ENCODE peak calls at places on chromosomes 4 and X, in four cellular contexts. One of them, this sample, is unnamed.

GRCh38 chr4:20474119-20474518 is 222.4 kb downstream of the SLIT2 start:
- DNase-seq in endothelial cell of umbilical vein: peak
- DNase-seq in heart right ventricle: no peak
- DNase-seq in esophagus squamous epithelium: no peak
- DNase-seq in this sample: no peak

GRCh38 chr4:122329876-122330595 is 48.8 kb upstream of the ADAD1 start:
- DNase-seq in endothelial cell of umbilical vein: no peak
- DNase-seq in heart right ventricle: no peak
- DNase-seq in esophagus squamous epithelium: no peak
- DNase-seq in this sample: no peak

GRCh38 chrX:130395341-130395740 is 6.4 kb upstream of the RBMX2 start:
- DNase-seq in endothelial cell of umbilical vein: no peak
- DNase-seq in heart right ventricle: no peak
- DNase-seq in esophagus squamous epithelium: no peak
- DNase-seq in this sample: no peak

GRCh38 chr4:82519776-82520175 is 42.0 kb downstream of the TMEM150C start:
- DNase-seq in endothelial cell of umbilical vein: peak
- DNase-seq in heart right ventricle: no peak
- DNase-seq in esophagus squamous epithelium: no peak
- DNase-seq in this sample: no peak

GRCh38 chr4:7766661-7767345 is 172.9 kb downstream of the AFAP1 start:
- DNase-seq in endothelial cell of umbilical vein: peak
- DNase-seq in heart right ventricle: peak
- DNase-seq in esophagus squamous epithelium: no peak
- DNase-seq in this sample: no peak

GRCh38 chrX:71439898-71440297 is 73.7 kb downstream of the TAF1 start:
- DNase-seq in endothelial cell of umbilical vein: no peak
- DNase-seq in heart right ventricle: no peak
- DNase-seq in esophagus squamous epithelium: no peak
- DNase-seq in this sample: no peak

GRCh38 chrX:27890611-27891010 is 82.8 kb downstream of the MAGEB10 start:
- DNase-seq in endothelial cell of umbilical vein: peak
- DNase-seq in heart right ventricle: no peak
- DNase-seq in esophagus squamous epithelium: no peak
- DNase-seq in this sample: no peak

GRCh38 chr4:108135549-108136209 is 33.1 kb downstream of the LEF1 start:
- DNase-seq in endothelial cell of umbilical vein: no peak
- DNase-seq in heart right ventricle: no peak
- DNase-seq in esophagus squamous epithelium: no peak
- DNase-seq in this sample: no peak

GRCh38 chr4:79225360-79225759 is 100.5 kb downstream of the NAA11 start:
- DNase-seq in endothelial cell of umbilical vein: no peak
- DNase-seq in heart right ventricle: no peak
- DNase-seq in esophagus squamous epithelium: no peak
- DNase-seq in this sample: no peak

GRCh38 chr4:120043828-120044227 is 22.8 kb downstream of the MAD2L1 start:
- DNase-seq in endothelial cell of umbilical vein: no peak
- DNase-seq in heart right ventricle: no peak
- DNase-seq in esophagus squamous epithelium: no peak
- DNase-seq in this sample: no peak

GRCh38 chr4:64564126-64564525 is 154.9 kb upstream of the TECRL start:
- DNase-seq in endothelial cell of umbilical vein: peak
- DNase-seq in heart right ventricle: no peak
- DNase-seq in esophagus squamous epithelium: no peak
- DNase-seq in this sample: no peak

GRCh38 chrX:81206471-81206870 is 4.6 kb downstream of the SH3BGRL start:
- DNase-seq in endothelial cell of umbilical vein: no peak
- DNase-seq in heart right ventricle: no peak
- DNase-seq in esophagus squamous epithelium: no peak
- DNase-seq in this sample: no peak

GRCh38 chr4:7051905-7052304 is 8.7 kb downstream of the TADA2B start:
- DNase-seq in endothelial cell of umbilical vein: no peak
- DNase-seq in heart right ventricle: no peak
- DNase-seq in esophagus squamous epithelium: no peak
- DNase-seq in this sample: no peak

GRCh38 chr4:52510939-52511583 is 148.0 kb downstream of the USP46 start:
- DNase-seq in endothelial cell of umbilical vein: no peak
- DNase-seq in heart right ventricle: no peak
- DNase-seq in esophagus squamous epithelium: no peak
- DNase-seq in this sample: no peak

GRCh38 chr4:19349416-19349815 is 902.3 kb upstream of the SLIT2 start:
- DNase-seq in endothelial cell of umbilical vein: no peak
- DNase-seq in heart right ventricle: no peak
- DNase-seq in esophagus squamous epithelium: no peak
- DNase-seq in this sample: no peak

GRCh38 chr4:15457401-15458201 is 12.1 kb upstream of the CC2D2A start:
- DNase-seq in endothelial cell of umbilical vein: peak
- DNase-seq in heart right ventricle: no peak
- DNase-seq in esophagus squamous epithelium: no peak
- DNase-seq in this sample: no peak

GRCh38 chrX:72392042-72392441 is 86.3 kb upstream of the CITED1 start:
- DNase-seq in endothelial cell of umbilical vein: no peak
- DNase-seq in heart right ventricle: no peak
- DNase-seq in esophagus squamous epithelium: no peak
- DNase-seq in this sample: no peak

GRCh38 chrX:48498374-48498809 is 10.4 kb upstream of the PORCN start:
- DNase-seq in endothelial cell of umbilical vein: peak
- DNase-seq in heart right ventricle: no peak
- DNase-seq in esophagus squamous epithelium: no peak
- DNase-seq in this sample: no peak

GRCh38 chr4:145278341-145279121 is 98.1 kb upstream of the OTUD4 start:
- DNase-seq in endothelial cell of umbilical vein: peak
- DNase-seq in heart right ventricle: no peak
- DNase-seq in esophagus squamous epithelium: no peak
- DNase-seq in this sample: no peak

GRCh38 chrX:1390621-1391369 is 1.1 kb downstream of the SLC25A6 start:
- DNase-seq in endothelial cell of umbilical vein: no peak
- DNase-seq in heart right ventricle: no peak
- DNase-seq in esophagus squamous epithelium: no peak
- DNase-seq in this sample: peak

GRCh38 chr4:112514079-112514448 is 1.9 kb downstream of the NEUROG2 start:
- DNase-seq in endothelial cell of umbilical vein: no peak
- DNase-seq in heart right ventricle: no peak
- DNase-seq in esophagus squamous epithelium: no peak
- DNase-seq in this sample: no peak

GRCh38 chrX:116204947-116205346 is 34.4 kb downstream of the AGTR2 start:
- DNase-seq in endothelial cell of umbilical vein: peak
- DNase-seq in heart right ventricle: no peak
- DNase-seq in esophagus squamous epithelium: no peak
- DNase-seq in this sample: no peak

GRCh38 chrX:104432321-104432720 is 133.7 kb upstream of the IL1RAPL2 start:
- DNase-seq in endothelial cell of umbilical vein: no peak
- DNase-seq in heart right ventricle: no peak
- DNase-seq in esophagus squamous epithelium: no peak
- DNase-seq in this sample: no peak

GRCh38 chrX:10025742-10026493 is 58.8 kb downstream of the CLDN34 start:
- DNase-seq in endothelial cell of umbilical vein: no peak
- DNase-seq in heart right ventricle: no peak
- DNase-seq in esophagus squamous epithelium: no peak
- DNase-seq in this sample: no peak

GRCh38 chr4:37802068-37802666 is 24.3 kb upstream of the PGM2 start:
- DNase-seq in endothelial cell of umbilical vein: peak
- DNase-seq in heart right ventricle: no peak
- DNase-seq in esophagus squamous epithelium: no peak
- DNase-seq in this sample: no peak

GRCh38 chrX:110321081-110321480 is 3.2 kb upstream of the AMMECR1 start:
- DNase-seq in endothelial cell of umbilical vein: no peak
- DNase-seq in heart right ventricle: no peak
- DNase-seq in esophagus squamous epithelium: no peak
- DNase-seq in this sample: no peak

GRCh38 chrX:11408783-11409182 is 115.6 kb downstream of the AMELX start:
- DNase-seq in endothelial cell of umbilical vein: no peak
- DNase-seq in heart right ventricle: no peak
- DNase-seq in esophagus squamous epithelium: no peak
- DNase-seq in this sample: no peak

GRCh38 chr4:150078996-150079581 is 844 bp downstream of the DCLK2 start:
- DNase-seq in endothelial cell of umbilical vein: no peak
- DNase-seq in heart right ventricle: peak
- DNase-seq in esophagus squamous epithelium: no peak
- DNase-seq in this sample: no peak

GRCh38 chrX:23742174-23742692 is 843 bp downstream of the ACOT9 start:
- DNase-seq in endothelial cell of umbilical vein: peak
- DNase-seq in heart right ventricle: peak
- DNase-seq in esophagus squamous epithelium: no peak
- DNase-seq in this sample: no peak

GRCh38 chrX:144293229-144293628 is 409.4 kb downstream of the UBE2NL start:
- DNase-seq in endothelial cell of umbilical vein: no peak
- DNase-seq in heart right ventricle: no peak
- DNase-seq in esophagus squamous epithelium: no peak
- DNase-seq in this sample: no peak

GRCh38 chr4:101019941-101020401 is 327.4 kb downstream of the PPP3CA start:
- DNase-seq in endothelial cell of umbilical vein: peak
- DNase-seq in heart right ventricle: no peak
- DNase-seq in esophagus squamous epithelium: no peak
- DNase-seq in this sample: no peak

GRCh38 chrX:134026732-134027311 is 41.4 kb upstream of the GPC3 start:
- DNase-seq in endothelial cell of umbilical vein: peak
- DNase-seq in heart right ventricle: no peak
- DNase-seq in esophagus squamous epithelium: no peak
- DNase-seq in this sample: no peak

GRCh38 chr4:99276454-99276853 is 14.3 kb downstream of the ADH1A start:
- DNase-seq in endothelial cell of umbilical vein: no peak
- DNase-seq in heart right ventricle: no peak
- DNase-seq in esophagus squamous epithelium: no peak
- DNase-seq in this sample: no peak

GRCh38 chr4:99275050-99275449 is 15.7 kb downstream of the ADH1A start:
- DNase-seq in endothelial cell of umbilical vein: no peak
- DNase-seq in heart right ventricle: no peak
- DNase-seq in esophagus squamous epithelium: no peak
- DNase-seq in this sample: no peak

GRCh38 chr4:99273704-99274103 is 17.1 kb downstream of the ADH1A start:
- DNase-seq in endothelial cell of umbilical vein: no peak
- DNase-seq in heart right ventricle: no peak
- DNase-seq in esophagus squamous epithelium: no peak
- DNase-seq in this sample: no peak
- H3K27ac ChIP-seq in endothelial cell of umbilical vein: no peak
- H3K27ac ChIP-seq in heart right ventricle: no peak
- H3K27ac ChIP-seq in esophagus squamous epithelium: no peak
- H3K27ac ChIP-seq in this sample: no peak

DNA sequence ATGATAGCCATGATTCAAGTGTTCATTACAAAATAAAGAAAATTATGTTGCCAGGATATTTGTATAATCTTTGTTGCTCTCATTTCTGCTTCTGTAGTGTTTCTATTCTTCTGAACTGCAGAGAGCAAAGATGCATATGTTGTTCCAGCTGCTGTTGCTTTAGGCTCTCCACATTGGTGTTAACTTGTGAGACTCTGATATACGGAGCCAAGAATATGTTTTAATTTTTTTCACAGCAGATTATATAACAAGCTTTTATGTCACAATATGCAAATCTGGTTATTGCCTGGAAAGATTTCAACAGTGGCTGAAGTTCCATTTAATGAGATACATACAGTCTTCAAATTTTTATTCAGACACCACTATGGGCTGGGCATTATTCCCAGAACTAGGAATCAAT is 655.0 kb downstream of the GRXCR1 start:
- DNase-seq in endothelial cell of umbilical vein: no peak
- DNase-seq in heart right ventricle: no peak
- DNase-seq in esophagus squamous epithelium: no peak
- DNase-seq in this sample: no peak
- H3K27ac ChIP-seq in endothelial cell of umbilical vein: no peak
- H3K27ac ChIP-seq in heart right ventricle: no peak
- H3K27ac ChIP-seq in esophagus squamous epithelium: no peak
- H3K27ac ChIP-seq in this sample: no peak

GRCh38 chr4:1082215-1083182 is 30.9 kb downstream of the RNF212 start:
- DNase-seq in endothelial cell of umbilical vein: peak
- DNase-seq in heart right ventricle: peak
- DNase-seq in esophagus squamous epithelium: no peak
- DNase-seq in this sample: no peak

GRCh38 chr4:1081689-1082040 is 31.7 kb downstream of the RNF212 start:
- DNase-seq in endothelial cell of umbilical vein: no peak
- DNase-seq in heart right ventricle: no peak
- DNase-seq in esophagus squamous epithelium: no peak
- DNase-seq in this sample: no peak

GRCh38 chr4:1080432-1080831 is 32.9 kb downstream of the RNF212 start:
- DNase-seq in endothelial cell of umbilical vein: no peak
- DNase-seq in heart right ventricle: no peak
- DNase-seq in esophagus squamous epithelium: no peak
- DNase-seq in this sample: no peak

GRCh38 chr4:1079711-1080265 is 33.6 kb downstream of the RNF212 start:
- DNase-seq in endothelial cell of umbilical vein: no peak
- DNase-seq in heart right ventricle: no peak
- DNase-seq in esophagus squamous epithelium: no peak
- DNase-seq in this sample: no peak

DNA sequence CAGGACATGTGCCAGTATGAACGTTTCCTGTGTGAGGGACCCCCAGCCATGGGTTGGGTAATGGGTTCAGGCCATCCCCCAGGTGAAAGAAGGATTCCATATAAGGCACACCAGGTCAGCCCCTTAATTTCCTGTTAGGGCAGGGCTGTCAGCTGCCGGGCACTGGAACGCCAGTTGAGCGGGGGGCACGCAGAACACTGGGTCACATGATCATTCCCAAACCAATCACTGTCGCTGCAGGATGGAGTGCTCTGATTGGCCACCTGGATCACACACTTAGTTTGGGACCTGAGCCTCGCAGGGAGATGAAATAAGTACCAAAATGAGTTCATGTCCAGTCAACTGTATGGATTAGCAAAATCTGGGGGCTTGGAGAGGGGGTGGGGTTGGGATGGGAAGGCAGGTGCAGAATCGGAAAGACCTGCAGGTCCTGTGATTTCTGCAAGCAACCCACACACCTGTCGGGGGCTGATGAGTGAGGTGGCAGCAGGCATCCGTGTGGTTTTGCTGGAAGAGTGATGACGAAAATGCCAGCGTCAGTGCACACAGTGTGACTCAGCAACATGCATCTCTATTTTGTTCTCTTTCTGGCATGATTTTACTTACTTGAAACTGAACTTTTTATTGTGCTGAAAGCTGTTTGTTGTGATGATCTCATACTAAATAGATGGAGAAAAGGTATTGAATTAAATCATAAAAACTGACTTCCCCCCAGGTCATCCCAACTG is 32.2 kb downstream of the RNF212 start:
- DNase-seq in endothelial cell of umbilical vein: no peak
- DNase-seq in heart right ventricle: no peak
- DNase-seq in esophagus squamous epithelium: no peak
- DNase-seq in this sample: no peak
- H3K27ac ChIP-seq in endothelial cell of umbilical vein: no peak
- H3K27ac ChIP-seq in heart right ventricle: no peak
- H3K27ac ChIP-seq in esophagus squamous epithelium: no peak
- H3K27ac ChIP-seq in this sample: no peak

GRCh38 chr4:186146443-186146842 is 41.9 kb downstream of the FAM149A start:
- DNase-seq in endothelial cell of umbilical vein: no peak
- DNase-seq in heart right ventricle: no peak
- DNase-seq in esophagus squamous epithelium: no peak
- DNase-seq in this sample: no peak

GRCh38 chr4:186148335-186148975 is 42.9 kb upstream of the CYP4V2 start:
- DNase-seq in endothelial cell of umbilical vein: no peak
- DNase-seq in heart right ventricle: no peak
- DNase-seq in esophagus squamous epithelium: no peak
- DNase-seq in this sample: no peak

GRCh38 chr4:186149872-186150271 is 41.5 kb upstream of the CYP4V2 start:
- DNase-seq in endothelial cell of umbilical vein: peak
- DNase-seq in heart right ventricle: peak
- DNase-seq in esophagus squamous epithelium: no peak
- DNase-seq in this sample: no peak

GRCh38 chr4:186144596-186145569 is 40.4 kb downstream of the FAM149A start:
- DNase-seq in endothelial cell of umbilical vein: peak
- DNase-seq in heart right ventricle: peak
- DNase-seq in esophagus squamous epithelium: no peak
- DNase-seq in this sample: no peak

GRCh38 chr4:186144180-186144579 is 39.7 kb downstream of the FAM149A start:
- DNase-seq in endothelial cell of umbilical vein: peak
- DNase-seq in heart right ventricle: no peak
- DNase-seq in esophagus squamous epithelium: no peak
- DNase-seq in this sample: no peak
- H3K27ac ChIP-seq in endothelial cell of umbilical vein: no peak
- H3K27ac ChIP-seq in heart right ventricle: peak
- H3K27ac ChIP-seq in esophagus squamous epithelium: peak
- H3K27ac ChIP-seq in this sample: no peak